ENCODE peak calls at places on chromosomes 6 and 20, in seven cellular contexts. I, W, E, R, Q, Z and X are unnamed samples.

GRCh38 chr6:105879902-105880547 is 206.1 kb upstream of the PRDM1 start:
- DNase-seq in I (no peak), W (peak; percentile 43), E (no peak), R (no peak), Q (no peak), Z (no peak), X (no peak)

GRCh38 chr6:149182262-149182661 is 135.2 kb upstream of the TAB2 start:
- DNase-seq in I (no peak), W (no peak), E (no peak), R (no peak), Q (no peak), Z (no peak), X (no peak)

GRCh38 chr20:50824137-50824536 is 29.3 kb downstream of the BCAS4 start:
- DNase-seq in I (peak; percentile 54), W (no peak), E (peak; percentile 20), R (no peak), Q (no peak), Z (peak; percentile 74), X (peak; percentile 84)

GRCh38 chr6:135566311-135567068 is 69.0 kb upstream of the AHI1 start:
- DNase-seq in I (no peak), W (no peak), E (no peak), R (no peak), Q (no peak), Z (no peak), X (no peak)

GRCh38 chr20:15927893-15928650 is 645.2 kb downstream of the KIF16B start:
- DNase-seq in I (no peak), W (no peak), E (no peak), R (no peak), Q (no peak), Z (no peak), X (no peak)

GRCh38 chr6:20800653-20801052 is 266.4 kb downstream of the CDKAL1 start:
- DNase-seq in I (no peak), W (no peak), E (no peak), R (no peak), Q (no peak), Z (no peak), X (no peak)

GRCh38 chr20:57048027-57048869 is 218.2 kb downstream of the BMP7 start:
- DNase-seq in I (no peak), W (no peak), E (no peak), R (no peak), Q (peak; percentile 39), Z (no peak), X (no peak)

GRCh38 chr20:60252866-60253265 is 294.6 kb downstream of the CDH26 start:
- DNase-seq in I (no peak), W (no peak), E (no peak), R (no peak), Q (no peak), Z (no peak), X (no peak)

GRCh38 chr20:39016496-39016895 is 54.4 kb downstream of the DHX35 start:
- DNase-seq in I (no peak), W (no peak), E (no peak), R (no peak), Q (no peak), Z (no peak), X (no peak)

GRCh38 chr6:6815732-6816131 is 227.2 kb downstream of the LY86 start:
- DNase-seq in I (no peak), W (no peak), E (no peak), R (no peak), Q (no peak), Z (no peak), X (no peak)

GRCh38 chr6:70997379-70997778 is 40.5 kb upstream of the B3GAT2 start:
- DNase-seq in I (no peak), W (no peak), E (no peak), R (no peak), Q (no peak), Z (no peak), X (no peak)

GRCh38 chr6:47102331-47102730 is 60.2 kb upstream of the ADGRF1 start:
- DNase-seq in I (no peak), W (no peak), E (no peak), R (no peak), Q (no peak), Z (no peak), X (no peak)

GRCh38 chr6:53244958-53245357 is 96.3 kb upstream of the GCM1 start:
- DNase-seq in I (no peak), W (no peak), E (no peak), R (no peak), Q (no peak), Z (no peak), X (no peak)

GRCh38 chr6:63245908-63246307 is 34.6 kb downstream of the FKBP1C start:
- DNase-seq in I (no peak), W (no peak), E (no peak), R (no peak), Q (no peak), Z (no peak), X (no peak)

GRCh38 chr20:10924628-10925266 is 250.9 kb upstream of the JAG1 start:
- DNase-seq in I (no peak), W (no peak), E (no peak), R (no peak), Q (peak; percentile 26), Z (no peak), X (no peak)

GRCh38 chr20:62723351-62723750 is 14.7 kb downstream of the NTSR1 start:
- DNase-seq in I (no peak), W (no peak), E (no peak), R (no peak), Q (no peak), Z (no peak), X (no peak)

GRCh38 chr6:136334853-136335252 is 45.2 kb upstream of the BCLAF1 start:
- DNase-seq in I (no peak), W (no peak), E (no peak), R (no peak), Q (no peak), Z (no peak), X (no peak)

GRCh38 chr6:147834377-147834776 is 325.9 kb downstream of the SAMD5 start:
- DNase-seq in I (no peak), W (no peak), E (no peak), R (no peak), Q (no peak), Z (no peak), X (no peak)

GRCh38 chr6:27188206-27188884 is 59.2 kb upstream of the PRSS16 start:
- DNase-seq in I (peak; percentile 56), W (peak; percentile 28), E (peak; percentile 21), R (peak; percentile 71), Q (peak; percentile 70), Z (peak; percentile 19), X (no peak)

GRCh38 chr20:48096212-48096875 is 311.1 kb upstream of the SULF2 start:
- DNase-seq in I (no peak), W (no peak), E (no peak), R (no peak), Q (no peak), Z (no peak), X (no peak)

GRCh38 chr6:63773200-63773599 is 137.6 kb downstream of the PHF3 start:
- DNase-seq in I (no peak), W (no peak), E (no peak), R (no peak), Q (no peak), Z (no peak), X (no peak)

GRCh38 chr6:131532476-131533108 is 40.4 kb upstream of the ARG1 start:
- DNase-seq in I (no peak), W (no peak), E (no peak), R (no peak), Q (no peak), Z (no peak), X (no peak)

GRCh38 chr20:10475225-10475624 is 40.1 kb downstream of the SLX4IP start:
- DNase-seq in I (no peak), W (no peak), E (no peak), R (no peak), Q (no peak), Z (no peak), X (no peak)

GRCh38 chr6:157050537-157051280 is 272.6 kb downstream of the TMEM242 start:
- DNase-seq in I (no peak), W (peak; percentile 36), E (no peak), R (no peak), Q (no peak), Z (no peak), X (no peak)

GRCh38 chr6:159973951-159974350 is 5.1 kb downstream of the IGF2R start:
- DNase-seq in I (no peak), W (no peak), E (no peak), R (no peak), Q (peak; percentile 45), Z (no peak), X (no peak)

GRCh38 chr20:56798634-56799033 is 169.5 kb downstream of the TFAP2C start:
- DNase-seq in I (no peak), W (no peak), E (no peak), R (no peak), Q (no peak), Z (no peak), X (no peak)

GRCh38 chr20:62816031-62816878 is 595 bp upstream of the COL9A3 start:
- DNase-seq in I (no peak), W (no peak), E (no peak), R (no peak), Q (no peak), Z (no peak), X (no peak)

DNA sequence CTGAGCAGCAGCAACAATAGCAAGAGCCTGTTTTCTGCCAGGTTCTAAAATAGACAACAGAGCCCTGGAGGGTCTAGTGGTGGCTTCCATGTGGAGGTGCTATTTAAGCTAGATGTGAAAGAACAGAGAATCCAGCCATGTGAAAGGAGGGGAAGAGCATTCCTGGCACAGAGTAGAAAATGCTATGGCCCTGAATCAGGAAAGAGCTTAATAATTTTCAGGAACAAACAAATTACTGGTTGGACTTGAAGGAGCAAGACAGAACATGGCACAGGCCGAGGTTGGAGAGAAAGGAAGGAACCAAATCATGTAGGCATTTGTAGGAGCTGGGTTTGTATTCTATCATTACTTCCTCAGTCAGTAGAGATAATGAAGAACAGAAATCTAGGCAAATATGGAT is 98.3 kb downstream of the AIG1 start:
- DNase-seq in I (no peak), W (no peak), E (no peak), R (no peak), Q (no peak), Z (no peak), X (no peak)
- H3K27ac ChIP-seq in I (no peak overlapping the region), W (no peak overlapping the region), E (no peak overlapping the region), R (no peak overlapping the region), Q (no peak overlapping the region), Z (no peak overlapping the region), X (no peak overlapping the region)

DNA sequence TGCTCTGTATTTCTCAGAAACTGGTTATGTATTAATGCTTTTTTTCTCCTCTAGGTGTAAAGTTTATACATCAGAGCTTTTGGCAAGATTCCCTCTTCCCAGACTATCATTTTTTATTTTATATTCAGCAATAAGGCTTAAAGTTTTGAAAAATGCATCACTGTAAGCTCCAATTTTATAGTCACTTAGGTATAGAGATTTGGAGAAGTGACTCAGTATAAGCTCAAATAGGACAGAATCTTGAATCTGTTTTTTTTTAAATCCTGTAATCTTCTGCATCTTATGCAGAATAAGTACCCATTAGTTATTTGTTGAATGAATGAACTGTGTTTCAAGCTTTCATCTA is 1.0 kb downstream of the NCOA7 start:
- DNase-seq in I (no peak), W (no peak), E (no peak), R (no peak), Q (no peak), Z (no peak), X (no peak)
- H3K27ac ChIP-seq in I (no peak overlapping the region), W (peak overlapping the region; percentile 98), E (peak overlapping the region; percentile 98), R (no peak overlapping the region), Q (no peak overlapping the region), Z (peak overlapping the region; percentile 99), X (peak overlapping the region; percentile 95)

GRCh38 chr6:18371576-18371975 is 15.6 kb upstream of the RNF144B start:
- DNase-seq in I (no peak), W (no peak), E (no peak), R (no peak), Q (no peak), Z (no peak), X (no peak)
- H3K27ac ChIP-seq in I (no peak overlapping the region), W (peak overlapping the region; percentile 75), E (peak overlapping the region; percentile 76), R (no peak overlapping the region), Q (no peak overlapping the region), Z (no peak overlapping the region), X (no peak overlapping the region)

GRCh38 chr6:167829513-167829912 is 2.8 kb downstream of the AFDN start:
- DNase-seq in I (no peak), W (no peak), E (no peak), R (no peak), Q (no peak), Z (no peak), X (no peak)
- H3K27ac ChIP-seq in I (no peak overlapping the region), W (no peak overlapping the region), E (no peak overlapping the region), R (no peak overlapping the region), Q (no peak overlapping the region), Z (no peak overlapping the region), X (no peak overlapping the region)